ENCODE peak calls at places on chromosome 12, in seven cellular contexts. One of them, this sample, is unnamed. For H3K4me1, the result is how much of the 10 kb centered on the place peaks cover.

GRCh38 chr12:40312982-40313576 is 88.3 kb downstream of the LRRK2 start:
- DNase-seq in lower lobe of right lung: no peak
- DNase-seq in Panc1: no peak
- DNase-seq in breast epithelium: no peak
- DNase-seq in OCI-LY7: peak
- DNase-seq in heart right ventricle: no peak
- DNase-seq in stomach: no peak
- DNase-seq in this sample: no peak

GRCh38 chr12:66269757-66270383 is 32.4 kb upstream of the HELB start:
- DNase-seq in breast epithelium: no peak
- DNase-seq in stomach: no peak
- DNase-seq in OCI-LY7: peak
- DNase-seq in heart right ventricle: no peak
- DNase-seq in lower lobe of right lung: no peak
- DNase-seq in Panc1: peak
- DNase-seq in this sample: no peak

GRCh38 chr12:16863742-16864141 is 257.8 kb upstream of the LMO3 start:
- DNase-seq in heart right ventricle: no peak
- DNase-seq in stomach: no peak
- DNase-seq in OCI-LY7: no peak
- DNase-seq in breast epithelium: no peak
- DNase-seq in Panc1: no peak
- DNase-seq in lower lobe of right lung: no peak
- DNase-seq in this sample: no peak

GRCh38 chr12:130119241-130119861 is 42.9 kb upstream of the FZD10 start:
- DNase-seq in heart right ventricle: no peak
- DNase-seq in OCI-LY7: no peak
- DNase-seq in stomach: no peak
- DNase-seq in breast epithelium: no peak
- DNase-seq in lower lobe of right lung: no peak
- DNase-seq in Panc1: no peak
- DNase-seq in this sample: no peak

GRCh38 chr12:38508246-38508645 is 191.7 kb downstream of the ALG10B start:
- DNase-seq in Panc1: no peak
- DNase-seq in breast epithelium: peak
- DNase-seq in lower lobe of right lung: no peak
- DNase-seq in heart right ventricle: no peak
- DNase-seq in stomach: no peak
- DNase-seq in OCI-LY7: no peak
- DNase-seq in this sample: no peak

GRCh38 chr12:116015525-116015924 is 262.0 kb downstream of the MED13L start:
- DNase-seq in Panc1: no peak
- DNase-seq in stomach: no peak
- DNase-seq in breast epithelium: no peak
- DNase-seq in OCI-LY7: peak
- DNase-seq in heart right ventricle: no peak
- DNase-seq in lower lobe of right lung: no peak
- DNase-seq in this sample: no peak

GRCh38 chr12:2154050-2154449 is 101.3 kb downstream of the CACNA1C start:
- DNase-seq in OCI-LY7: no peak
- DNase-seq in lower lobe of right lung: no peak
- DNase-seq in Panc1: no peak
- DNase-seq in stomach: no peak
- DNase-seq in heart right ventricle: no peak
- DNase-seq in breast epithelium: no peak
- DNase-seq in this sample: no peak

GRCh38 chr12:22286569-22286968 is 47.9 kb downstream of the ST8SIA1 start:
- DNase-seq in heart right ventricle: no peak
- DNase-seq in lower lobe of right lung: no peak
- DNase-seq in stomach: no peak
- DNase-seq in Panc1: no peak
- DNase-seq in OCI-LY7: no peak
- DNase-seq in breast epithelium: no peak
- DNase-seq in this sample: no peak

GRCh38 chr12:108828774-108829173 is 28.6 kb downstream of the SSH1 start:
- DNase-seq in stomach: no peak
- DNase-seq in Panc1: no peak
- DNase-seq in heart right ventricle: no peak
- DNase-seq in lower lobe of right lung: peak
- DNase-seq in OCI-LY7: no peak
- DNase-seq in breast epithelium: no peak
- DNase-seq in this sample: no peak

GRCh38 chr12:108825205-108825950 is 32.0 kb downstream of the SSH1 start:
- DNase-seq in Panc1: no peak
- DNase-seq in lower lobe of right lung: no peak
- DNase-seq in OCI-LY7: no peak
- DNase-seq in heart right ventricle: no peak
- DNase-seq in breast epithelium: no peak
- DNase-seq in stomach: no peak
- DNase-seq in this sample: no peak

GRCh38 chr12:108826807-108827721 is 30.3 kb downstream of the SSH1 start:
- DNase-seq in heart right ventricle: no peak
- DNase-seq in Panc1: no peak
- DNase-seq in OCI-LY7: no peak
- DNase-seq in stomach: no peak
- DNase-seq in lower lobe of right lung: peak
- DNase-seq in breast epithelium: no peak
- DNase-seq in this sample: no peak

GRCh38 chr12:108826115-108826806 is 31.1 kb downstream of the SSH1 start:
- DNase-seq in heart right ventricle: peak
- DNase-seq in Panc1: no peak
- DNase-seq in lower lobe of right lung: peak
- DNase-seq in stomach: no peak
- DNase-seq in OCI-LY7: no peak
- DNase-seq in breast epithelium: no peak
- DNase-seq in this sample: no peak

GRCh38 chr12:108827941-108828340 is 29.4 kb downstream of the SSH1 start:
- DNase-seq in stomach: no peak
- DNase-seq in OCI-LY7: no peak
- DNase-seq in lower lobe of right lung: no peak
- DNase-seq in heart right ventricle: no peak
- DNase-seq in breast epithelium: no peak
- DNase-seq in Panc1: no peak
- DNase-seq in this sample: no peak
- H3K4me1 ChIP-seq in stomach: under half
- H3K4me1 ChIP-seq in OCI-LY7: under half
- H3K4me1 ChIP-seq in lower lobe of right lung: half or more
- H3K4me1 ChIP-seq in heart right ventricle: half or more
- H3K4me1 ChIP-seq in breast epithelium: under half
- H3K4me1 ChIP-seq in Panc1: half or more
- H3K4me1 ChIP-seq in this sample: half or more

GRCh38 chr12:68964013-68964412 is 31.0 kb upstream of the CPM start:
- DNase-seq in breast epithelium: no peak
- DNase-seq in Panc1: no peak
- DNase-seq in OCI-LY7: no peak
- DNase-seq in stomach: no peak
- DNase-seq in heart right ventricle: no peak
- DNase-seq in lower lobe of right lung: no peak
- DNase-seq in this sample: no peak
- H3K4me3 ChIP-seq in breast epithelium: no peak
- H3K4me3 ChIP-seq in Panc1: no peak
- H3K4me3 ChIP-seq in OCI-LY7: no peak
- H3K4me3 ChIP-seq in stomach: no peak
- H3K4me3 ChIP-seq in heart right ventricle: no peak
- H3K4me3 ChIP-seq in lower lobe of right lung: no peak
- H3K4me3 ChIP-seq in this sample: no peak

GRCh38 chr12:109999649-109999971 is 380 bp downstream of the ANKRD13A start:
- DNase-seq in Panc1: no peak
- DNase-seq in heart right ventricle: no peak
- DNase-seq in OCI-LY7: no peak
- DNase-seq in lower lobe of right lung: peak
- DNase-seq in breast epithelium: no peak
- DNase-seq in stomach: no peak
- DNase-seq in this sample: no peak

GRCh38 chr12:109998241-109998903 is 858 bp upstream of the ANKRD13A start:
- DNase-seq in breast epithelium: no peak
- DNase-seq in OCI-LY7: peak
- DNase-seq in Panc1: no peak
- DNase-seq in heart right ventricle: no peak
- DNase-seq in lower lobe of right lung: no peak
- DNase-seq in stomach: no peak
- DNase-seq in this sample: no peak

GRCh38 chr12:110001596-110001995 is 2.4 kb downstream of the ANKRD13A start:
- DNase-seq in OCI-LY7: no peak
- DNase-seq in Panc1: no peak
- DNase-seq in breast epithelium: no peak
- DNase-seq in heart right ventricle: no peak
- DNase-seq in lower lobe of right lung: no peak
- DNase-seq in stomach: no peak
- DNase-seq in this sample: no peak

GRCh38 chr12:109998904-109999648 is at the start of gene ANKRD13A:
- DNase-seq in breast epithelium: peak
- DNase-seq in lower lobe of right lung: peak
- DNase-seq in stomach: peak
- DNase-seq in Panc1: peak
- DNase-seq in OCI-LY7: peak
- DNase-seq in heart right ventricle: peak
- DNase-seq in this sample: peak

DNA sequence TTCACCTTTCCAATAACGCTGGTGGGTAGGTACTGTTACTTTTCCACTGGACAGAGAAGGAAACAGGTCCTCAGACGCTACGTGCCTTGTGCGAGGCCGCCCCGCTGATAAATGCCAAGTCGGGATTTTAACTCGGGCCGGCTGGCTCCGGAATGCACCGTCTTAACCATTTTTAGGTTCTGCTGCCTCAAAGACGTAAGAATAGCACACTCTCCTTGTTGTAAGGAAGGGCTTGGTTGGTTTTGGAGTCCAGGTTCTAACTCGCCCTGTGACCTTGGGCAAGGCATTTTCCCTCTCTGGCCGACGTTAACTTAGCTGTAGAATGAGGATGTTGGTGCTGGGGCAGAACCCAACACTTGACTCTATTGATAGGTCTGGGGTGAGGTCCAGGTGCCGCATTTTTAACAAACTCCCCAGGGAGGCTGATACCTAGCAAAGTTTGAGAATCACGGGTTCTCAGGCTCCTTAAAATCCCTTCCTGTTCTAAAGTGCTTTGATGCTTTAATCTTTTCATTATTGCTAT is 814 bp downstream of the ANKRD13A start:
- DNase-seq in lower lobe of right lung: peak
- DNase-seq in breast epithelium: no peak
- DNase-seq in Panc1: no peak
- DNase-seq in heart right ventricle: no peak
- DNase-seq in stomach: peak
- DNase-seq in OCI-LY7: peak
- DNase-seq in this sample: no peak
- H3K4me1 ChIP-seq in lower lobe of right lung: half or more
- H3K4me1 ChIP-seq in breast epithelium: under half
- H3K4me1 ChIP-seq in Panc1: under half
- H3K4me1 ChIP-seq in heart right ventricle: under half
- H3K4me1 ChIP-seq in stomach: half or more
- H3K4me1 ChIP-seq in OCI-LY7: half or more
- H3K4me1 ChIP-seq in this sample: half or more

GRCh38 chr12:14962180-14962579 is 779 bp upstream of the ARHGDIB start:
- DNase-seq in Panc1: no peak
- DNase-seq in OCI-LY7: peak
- DNase-seq in stomach: no peak
- DNase-seq in lower lobe of right lung: no peak
- DNase-seq in heart right ventricle: no peak
- DNase-seq in breast epithelium: no peak
- DNase-seq in this sample: no peak
- H3K4me3 ChIP-seq in Panc1: no peak
- H3K4me3 ChIP-seq in OCI-LY7: peak
- H3K4me3 ChIP-seq in stomach: peak
- H3K4me3 ChIP-seq in lower lobe of right lung: peak
- H3K4me3 ChIP-seq in heart right ventricle: peak
- H3K4me3 ChIP-seq in breast epithelium: peak
- H3K4me3 ChIP-seq in this sample: peak

GRCh38 chr12:3167636-3168035 is 90.5 kb downstream of the TSPAN9 start:
- DNase-seq in heart right ventricle: no peak
- DNase-seq in stomach: no peak
- DNase-seq in OCI-LY7: no peak
- DNase-seq in Panc1: no peak
- DNase-seq in breast epithelium: no peak
- DNase-seq in lower lobe of right lung: no peak
- DNase-seq in this sample: no peak

GRCh38 chr12:3168775-3169221 is 91.6 kb downstream of the TSPAN9 start:
- DNase-seq in OCI-LY7: no peak
- DNase-seq in breast epithelium: peak
- DNase-seq in stomach: no peak
- DNase-seq in heart right ventricle: no peak
- DNase-seq in lower lobe of right lung: no peak
- DNase-seq in Panc1: peak
- DNase-seq in this sample: no peak

GRCh38 chr12:3165311-3165931 is 88.2 kb downstream of the TSPAN9 start:
- DNase-seq in lower lobe of right lung: no peak
- DNase-seq in heart right ventricle: no peak
- DNase-seq in Panc1: no peak
- DNase-seq in stomach: no peak
- DNase-seq in OCI-LY7: no peak
- DNase-seq in breast epithelium: no peak
- DNase-seq in this sample: no peak

GRCh38 chr12:3170423-3171194 is 93.4 kb downstream of the TSPAN9 start:
- DNase-seq in stomach: no peak
- DNase-seq in lower lobe of right lung: no peak
- DNase-seq in heart right ventricle: no peak
- DNase-seq in Panc1: no peak
- DNase-seq in OCI-LY7: no peak
- DNase-seq in breast epithelium: no peak
- DNase-seq in this sample: no peak

DNA sequence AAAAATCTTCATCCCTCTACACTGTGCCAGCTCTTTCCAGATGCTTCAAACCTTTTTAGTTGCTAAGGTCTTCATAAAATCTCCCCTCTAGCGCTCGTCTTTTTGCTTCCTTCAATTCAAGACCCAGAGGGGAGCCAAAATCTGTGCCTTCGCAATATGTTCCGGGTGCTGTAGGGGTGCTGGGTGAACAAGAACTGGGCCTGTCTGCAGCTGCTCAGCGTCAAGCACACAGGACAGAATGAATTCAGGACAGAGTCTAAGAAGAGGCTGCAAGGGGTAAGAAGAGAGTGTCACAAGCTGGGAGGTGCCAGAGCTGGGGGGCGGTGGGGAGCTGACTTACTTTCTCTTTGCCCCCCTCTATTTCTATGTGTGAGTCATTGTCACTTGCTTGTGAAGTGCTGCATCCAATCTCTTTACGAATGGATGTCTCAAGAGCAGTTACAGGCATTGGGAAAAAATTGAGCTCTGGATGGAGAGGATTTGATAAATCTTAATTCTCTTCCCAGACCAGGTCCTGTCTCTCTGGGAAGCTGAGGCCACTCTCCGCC is 91.1 kb downstream of the TSPAN9 start:
- DNase-seq in OCI-LY7: no peak
- DNase-seq in stomach: no peak
- DNase-seq in breast epithelium: no peak
- DNase-seq in lower lobe of right lung: no peak
- DNase-seq in Panc1: no peak
- DNase-seq in heart right ventricle: no peak
- DNase-seq in this sample: no peak
- H3K4me1 ChIP-seq in OCI-LY7: under half
- H3K4me1 ChIP-seq in stomach: under half
- H3K4me1 ChIP-seq in breast epithelium: under half
- H3K4me1 ChIP-seq in lower lobe of right lung: under half
- H3K4me1 ChIP-seq in Panc1: under half
- H3K4me1 ChIP-seq in heart right ventricle: half or more
- H3K4me1 ChIP-seq in this sample: under half